ENCODE peak calls at places on chromosome 13, in seven cellular contexts. One of them, this sample, is unnamed.

GRCh38 chr13:25840261-25840660 is 211.6 kb downstream of the SHISA2 start:
- DNase-seq in spleen: no peak
- DNase-seq in keratinocyte: no peak
- DNase-seq in heart left ventricle: no peak
- DNase-seq in transverse colon: no peak
- DNase-seq in left ventricle myocardium inferior: no peak
- DNase-seq in MM.1S: no peak
- DNase-seq in this sample: no peak

GRCh38 chr13:33524086-33524485 is 238.5 kb upstream of the STARD13 start:
- DNase-seq in spleen: no peak
- DNase-seq in keratinocyte: no peak
- DNase-seq in transverse colon: no peak
- DNase-seq in left ventricle myocardium inferior: no peak
- DNase-seq in MM.1S: no peak
- DNase-seq in heart left ventricle: no peak
- DNase-seq in this sample: no peak

GRCh38 chr13:105139380-105140285 is 1395.8 kb downstream of the EFNB2 start:
- DNase-seq in transverse colon: peak; percentile 33
- DNase-seq in MM.1S: peak; percentile 91
- DNase-seq in left ventricle myocardium inferior: peak; percentile 26
- DNase-seq in heart left ventricle: peak; percentile 36
- DNase-seq in keratinocyte: no peak
- DNase-seq in spleen: peak; percentile 84
- DNase-seq in this sample: peak; percentile 78

GRCh38 chr13:51494151-51494550 is 41.3 kb upstream of the INTS6 start:
- DNase-seq in MM.1S: no peak
- DNase-seq in spleen: no peak
- DNase-seq in transverse colon: no peak
- DNase-seq in left ventricle myocardium inferior: no peak
- DNase-seq in keratinocyte: no peak
- DNase-seq in heart left ventricle: no peak
- DNase-seq in this sample: no peak

GRCh38 chr13:27839809-27840467 is 47.7 kb downstream of the GSX1 start:
- DNase-seq in spleen: no peak
- DNase-seq in keratinocyte: no peak
- DNase-seq in heart left ventricle: no peak
- DNase-seq in MM.1S: no peak
- DNase-seq in left ventricle myocardium inferior: no peak
- DNase-seq in transverse colon: no peak
- DNase-seq in this sample: no peak

GRCh38 chr13:98523455-98524102 is 53.3 kb downstream of the STK24 start:
- DNase-seq in keratinocyte: no peak
- DNase-seq in left ventricle myocardium inferior: no peak
- DNase-seq in spleen: no peak
- DNase-seq in heart left ventricle: no peak
- DNase-seq in MM.1S: no peak
- DNase-seq in transverse colon: no peak
- DNase-seq in this sample: no peak

GRCh38 chr13:29125934-29126424 is 305.8 kb downstream of the MTUS2 start:
- DNase-seq in heart left ventricle: no peak
- DNase-seq in MM.1S: no peak
- DNase-seq in keratinocyte: no peak
- DNase-seq in transverse colon: no peak
- DNase-seq in left ventricle myocardium inferior: no peak
- DNase-seq in spleen: no peak
- DNase-seq in this sample: no peak

GRCh38 chr13:25783480-25784081 is 268.2 kb downstream of the SHISA2 start:
- DNase-seq in spleen: no peak
- DNase-seq in keratinocyte: no peak
- DNase-seq in MM.1S: no peak
- DNase-seq in heart left ventricle: no peak
- DNase-seq in transverse colon: no peak
- DNase-seq in left ventricle myocardium inferior: no peak
- DNase-seq in this sample: no peak

GRCh38 chr13:22049384-22049783 is 378.5 kb downstream of the FGF9 start:
- DNase-seq in MM.1S: no peak
- DNase-seq in keratinocyte: no peak
- DNase-seq in heart left ventricle: no peak
- DNase-seq in left ventricle myocardium inferior: no peak
- DNase-seq in spleen: no peak
- DNase-seq in transverse colon: no peak
- DNase-seq in this sample: no peak

GRCh38 chr13:23921451-23921888 is 24.2 kb upstream of the C1QTNF9B start:
- DNase-seq in keratinocyte: peak; percentile 19
- DNase-seq in left ventricle myocardium inferior: no peak
- DNase-seq in MM.1S: peak; percentile 21
- DNase-seq in heart left ventricle: no peak
- DNase-seq in transverse colon: no peak
- DNase-seq in spleen: no peak
- DNase-seq in this sample: peak; percentile 32

GRCh38 chr13:23645851-23646250 is 75.6 kb downstream of the TNFRSF19 start:
- DNase-seq in transverse colon: no peak
- DNase-seq in spleen: no peak
- DNase-seq in left ventricle myocardium inferior: no peak
- DNase-seq in MM.1S: no peak
- DNase-seq in keratinocyte: no peak
- DNase-seq in heart left ventricle: no peak
- DNase-seq in this sample: no peak

GRCh38 chr13:45301263-45301662 is 39.7 kb downstream of the TPT1 start:
- DNase-seq in keratinocyte: no peak
- DNase-seq in MM.1S: no peak
- DNase-seq in left ventricle myocardium inferior: no peak
- DNase-seq in spleen: no peak
- DNase-seq in heart left ventricle: no peak
- DNase-seq in transverse colon: no peak
- DNase-seq in this sample: no peak

GRCh38 chr13:113835461-113836274 is 28.2 kb downstream of the GAS6 start:
- DNase-seq in transverse colon: no peak
- DNase-seq in MM.1S: no peak
- DNase-seq in left ventricle myocardium inferior: peak; percentile 14
- DNase-seq in keratinocyte: no peak
- DNase-seq in heart left ventricle: no peak
- DNase-seq in spleen: no peak
- DNase-seq in this sample: no peak

GRCh38 chr13:113834496-113835200 is 29.2 kb downstream of the GAS6 start:
- DNase-seq in keratinocyte: no peak
- DNase-seq in heart left ventricle: no peak
- DNase-seq in transverse colon: no peak
- DNase-seq in left ventricle myocardium inferior: peak; percentile 15
- DNase-seq in MM.1S: no peak
- DNase-seq in spleen: peak; percentile 73
- DNase-seq in this sample: no peak

GRCh38 chr13:113837554-113838355 is 26.1 kb downstream of the GAS6 start:
- DNase-seq in MM.1S: no peak
- DNase-seq in left ventricle myocardium inferior: peak; percentile 96
- DNase-seq in keratinocyte: peak; percentile 98
- DNase-seq in heart left ventricle: peak; percentile 92
- DNase-seq in transverse colon: peak; percentile 84
- DNase-seq in spleen: no peak
- DNase-seq in this sample: no peak

GRCh38 chr13:113838711-113839201 is 25.1 kb downstream of the GAS6 start:
- DNase-seq in keratinocyte: no peak
- DNase-seq in transverse colon: no peak
- DNase-seq in spleen: no peak
- DNase-seq in MM.1S: no peak
- DNase-seq in left ventricle myocardium inferior: peak; percentile 13
- DNase-seq in heart left ventricle: no peak
- DNase-seq in this sample: no peak

GRCh38 chr13:113836917-113837553 is 26.8 kb downstream of the GAS6 start:
- DNase-seq in keratinocyte: peak; percentile 73
- DNase-seq in transverse colon: no peak
- DNase-seq in heart left ventricle: peak; percentile 75
- DNase-seq in MM.1S: no peak
- DNase-seq in spleen: no peak
- DNase-seq in left ventricle myocardium inferior: peak; percentile 76
- DNase-seq in this sample: no peak
- H3K4me3 ChIP-seq in keratinocyte: no peak overlapping the region
- H3K4me3 ChIP-seq in transverse colon: no peak overlapping the region
- H3K4me3 ChIP-seq in heart left ventricle: no peak overlapping the region
- H3K4me3 ChIP-seq in MM.1S: no peak overlapping the region
- H3K4me3 ChIP-seq in spleen: no peak overlapping the region
- H3K4me3 ChIP-seq in left ventricle myocardium inferior: peak overlapping the region; percentile 49
- H3K4me3 ChIP-seq in this sample: no peak overlapping the region

GRCh38 chr13:99985886-99986527 is 4.4 kb downstream of the ZIC2 start:
- DNase-seq in MM.1S: no peak
- DNase-seq in heart left ventricle: no peak
- DNase-seq in left ventricle myocardium inferior: no peak
- DNase-seq in keratinocyte: no peak
- DNase-seq in transverse colon: no peak
- DNase-seq in spleen: no peak
- DNase-seq in this sample: no peak
- H3K4me3 ChIP-seq in MM.1S: no peak overlapping the region
- H3K4me3 ChIP-seq in heart left ventricle: no peak overlapping the region
- H3K4me3 ChIP-seq in left ventricle myocardium inferior: no peak overlapping the region
- H3K4me3 ChIP-seq in keratinocyte: no peak overlapping the region
- H3K4me3 ChIP-seq in transverse colon: no peak overlapping the region
- H3K4me3 ChIP-seq in spleen: no peak overlapping the region
- H3K4me3 ChIP-seq in this sample: no peak overlapping the region

GRCh38 chr13:57633950-57634828 is 2.6 kb downstream of the PCDH17 start:
- DNase-seq in MM.1S: no peak
- DNase-seq in keratinocyte: no peak
- DNase-seq in transverse colon: no peak
- DNase-seq in heart left ventricle: peak; percentile 20
- DNase-seq in left ventricle myocardium inferior: no peak
- DNase-seq in spleen: peak; percentile 65
- DNase-seq in this sample: no peak

GRCh38 chr13:57636811-57637210 is 5.3 kb downstream of the PCDH17 start:
- DNase-seq in spleen: no peak
- DNase-seq in MM.1S: no peak
- DNase-seq in transverse colon: no peak
- DNase-seq in left ventricle myocardium inferior: no peak
- DNase-seq in keratinocyte: no peak
- DNase-seq in heart left ventricle: no peak
- DNase-seq in this sample: no peak

GRCh38 chr13:57635541-57635940 is 4.0 kb downstream of the PCDH17 start:
- DNase-seq in heart left ventricle: no peak
- DNase-seq in spleen: no peak
- DNase-seq in transverse colon: no peak
- DNase-seq in MM.1S: no peak
- DNase-seq in left ventricle myocardium inferior: no peak
- DNase-seq in keratinocyte: no peak
- DNase-seq in this sample: no peak

GRCh38 chr13:57633141-57633949 is 1.8 kb downstream of the PCDH17 start:
- DNase-seq in left ventricle myocardium inferior: peak; percentile 77
- DNase-seq in heart left ventricle: peak; percentile 76
- DNase-seq in transverse colon: peak; percentile 13
- DNase-seq in spleen: peak; percentile 79
- DNase-seq in keratinocyte: no peak
- DNase-seq in MM.1S: no peak
- DNase-seq in this sample: no peak

DNA sequence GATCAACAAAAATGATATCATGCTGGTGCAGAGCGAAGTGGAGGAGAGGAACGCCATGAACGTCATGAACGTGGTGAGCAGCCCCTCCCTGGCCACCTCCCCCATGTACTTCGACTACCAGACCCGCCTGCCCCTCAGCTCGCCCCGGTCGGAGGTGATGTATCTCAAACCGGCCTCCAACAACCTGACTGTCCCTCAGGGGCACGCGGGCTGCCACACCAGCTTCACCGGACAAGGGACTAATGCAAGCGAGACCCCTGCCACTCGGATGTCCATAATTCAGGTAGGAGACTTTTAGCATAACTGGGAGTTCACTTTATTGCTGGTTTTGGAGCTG is 3.3 kb downstream of the PCDH17 start:
- DNase-seq in transverse colon: no peak
- DNase-seq in heart left ventricle: peak; percentile 20
- DNase-seq in left ventricle myocardium inferior: no peak
- DNase-seq in MM.1S: no peak
- DNase-seq in keratinocyte: no peak
- DNase-seq in spleen: peak; percentile 67
- DNase-seq in this sample: no peak
- H3K4me3 ChIP-seq in transverse colon: peak overlapping the region; percentile 21
- H3K4me3 ChIP-seq in heart left ventricle: peak overlapping the region; percentile 71
- H3K4me3 ChIP-seq in left ventricle myocardium inferior: peak overlapping the region; percentile 74
- H3K4me3 ChIP-seq in MM.1S: no peak overlapping the region
- H3K4me3 ChIP-seq in keratinocyte: no peak overlapping the region
- H3K4me3 ChIP-seq in spleen: peak overlapping the region; percentile 64
- H3K4me3 ChIP-seq in this sample: no peak overlapping the region

DNA sequence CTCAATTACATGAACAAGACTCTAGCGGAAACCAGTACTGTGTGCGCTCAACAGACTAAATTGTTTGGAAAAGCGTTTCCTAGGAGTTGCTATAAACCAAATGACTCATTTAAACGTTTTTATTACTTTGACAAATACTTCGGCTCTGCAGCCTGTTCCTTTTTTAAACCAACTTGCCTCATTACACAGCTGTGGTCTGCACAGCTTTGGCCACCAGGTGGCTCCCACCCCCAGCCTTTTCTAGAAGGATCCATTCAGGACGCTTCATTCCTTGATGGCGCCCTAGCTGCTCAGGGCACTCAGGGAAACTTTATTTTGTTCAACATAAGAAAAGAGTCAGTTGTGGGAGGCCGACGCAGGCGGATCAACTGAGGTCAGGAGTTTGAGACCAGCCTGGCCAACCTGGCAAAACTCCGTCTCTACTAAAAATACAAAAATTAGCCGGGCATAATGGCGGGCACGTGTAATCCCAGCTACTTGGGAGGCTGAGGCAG is 41.0 kb upstream of the XPO4 start:
- DNase-seq in left ventricle myocardium inferior: peak; percentile 84
- DNase-seq in spleen: peak; percentile 89
- DNase-seq in MM.1S: peak; percentile 46
- DNase-seq in heart left ventricle: peak; percentile 85
- DNase-seq in keratinocyte: peak; percentile 46
- DNase-seq in transverse colon: peak; percentile 91
- DNase-seq in this sample: peak; percentile 67
- H3K4me3 ChIP-seq in left ventricle myocardium inferior: no peak overlapping the region
- H3K4me3 ChIP-seq in spleen: no peak overlapping the region
- H3K4me3 ChIP-seq in MM.1S: no peak overlapping the region
- H3K4me3 ChIP-seq in heart left ventricle: no peak overlapping the region
- H3K4me3 ChIP-seq in keratinocyte: no peak overlapping the region
- H3K4me3 ChIP-seq in transverse colon: peak overlapping the region; percentile 7
- H3K4me3 ChIP-seq in this sample: no peak overlapping the region